ENCODE peak calls at places on chromosomes 3 and 15, in four cellular contexts. O is HCT116, D is SK-N-SH, E is K562. A is an unnamed sample.

GRCh38 chr3:152400912-152401311 is 132.2 kb downstream of the MBNL1 start:
- DNase-seq in O (no peak), D (no peak), E (no peak), A (no peak)

GRCh38 chr3:37862712-37863551 is 1.3 kb downstream of the CTDSPL start:
- DNase-seq in O (no peak), D (no peak), E (peak; percentile 20), A (peak; percentile 66)

GRCh38 chr3:115819785-115820384 is 196.6 kb downstream of the GAP43 start:
- DNase-seq in O (peak; percentile 68), D (peak; percentile 57), E (peak; percentile 71), A (peak; percentile 81)

GRCh38 chr15:45637552-45638033 is 2.8 kb downstream of the SQOR start:
- DNase-seq in O (no peak), D (no peak), E (peak; percentile 10), A (peak; percentile 80)

GRCh38 chr3:119301662-119302061 is 7.5 kb downstream of the ARHGAP31 start:
- DNase-seq in O (no peak), D (no peak), E (no peak), A (no peak)

GRCh38 chr3:175070946-175071345 is 211.8 kb downstream of the NAALADL2 start:
- DNase-seq in O (no peak), D (no peak), E (no peak), A (no peak)

GRCh38 chr15:31799711-31800321 is 230.5 kb upstream of the CHRNA7 start:
- DNase-seq in O (no peak), D (no peak), E (no peak), A (no peak)

GRCh38 chr3:48661501-48662139 is 1.1 kb downstream of the CELSR3 start:
- DNase-seq in O (no peak), D (no peak), E (peak; percentile 74), A (peak; percentile 52)

GRCh38 chr3:183006396-183007002 is 26.2 kb upstream of the DCUN1D1 start:
- DNase-seq in O (no peak), D (no peak), E (no peak), A (no peak)

GRCh38 chr3:185696039-185696438 is 109.9 kb downstream of the SENP2 start:
- DNase-seq in O (no peak), D (peak; percentile 23), E (no peak), A (no peak)

GRCh38 chr15:65130941-65131340 is 2.7 kb downstream of the PDCD7 start:
- DNase-seq in O (no peak), D (no peak), E (peak; percentile 26), A (no peak)

GRCh38 chr15:76286231-76286879 is 24.9 kb downstream of the ETFA start:
- DNase-seq in O (no peak), D (no peak), E (no peak), A (no peak)

GRCh38 chr3:114519415-114519814 is 225.6 kb downstream of the TIGIT start:
- DNase-seq in O (no peak), D (peak; percentile 6), E (no peak), A (no peak)

GRCh38 chr15:80804970-80805495 is 25.9 kb downstream of the CEMIP start:
- DNase-seq in O (no peak), D (no peak), E (no peak), A (peak; percentile 98)

GRCh38 chr3:132974086-132974485 is 64.1 kb upstream of the TMEM108 start:
- DNase-seq in O (no peak), D (no peak), E (no peak), A (no peak)

GRCh38 chr15:94412979-94413741 is 181.8 kb downstream of the MCTP2 start:
- DNase-seq in O (peak; percentile 6), D (no peak), E (peak; percentile 1), A (peak; percentile 22)

GRCh38 chr15:25477816-25478215 is 39.0 kb upstream of the UBE3A start:
- DNase-seq in O (no peak), D (no peak), E (no peak), A (no peak)

GRCh38 chr15:29024681-29025080 is 138.9 kb downstream of the APBA2 start:
- DNase-seq in O (no peak), D (no peak), E (no peak), A (no peak)

GRCh38 chr3:169812124-169812843 is 386 bp upstream of the LRRIQ4 start:
- DNase-seq in O (no peak), D (peak; percentile 87), E (no peak), A (no peak)

DNA sequence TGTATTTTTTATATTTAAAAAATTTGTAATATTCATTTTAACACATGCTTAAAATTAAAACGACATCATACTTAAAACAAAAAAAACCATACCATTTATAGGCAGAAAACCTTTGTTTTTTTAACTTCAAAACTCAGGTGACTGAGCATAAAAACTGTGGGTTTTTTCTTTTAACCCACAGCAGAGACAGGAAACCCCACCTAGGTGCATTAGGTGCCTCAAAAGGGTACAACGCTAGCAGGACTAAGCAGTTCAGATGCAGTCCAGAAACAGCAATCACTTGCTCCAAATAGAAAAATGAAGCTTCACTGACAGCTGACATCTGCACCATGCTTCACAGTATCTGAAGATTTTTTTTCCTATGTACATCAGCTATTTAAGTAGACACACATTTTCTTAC is 52.3 kb downstream of the GLB1 start:
- DNase-seq in O (no peak), D (no peak), E (no peak), A (no peak)
- TF ChIP-seq ELF1 in O (no peak), D (no peak), E (no peak), A (no peak)

GRCh38 chr3:46094506-46094905 is 67.2 kb upstream of the XCR1 start:
- DNase-seq in O (no peak), D (no peak), E (no peak), A (no peak)

GRCh38 chr3:46093327-46093932 is 66.1 kb upstream of the XCR1 start:
- DNase-seq in O (no peak), D (no peak), E (no peak), A (no peak)

GRCh38 chr3:46091046-46091445 is 63.8 kb upstream of the XCR1 start:
- DNase-seq in O (no peak), D (no peak), E (no peak), A (no peak)

GRCh38 chr3:46091971-46092703 is 64.9 kb upstream of the XCR1 start:
- DNase-seq in O (no peak), D (no peak), E (no peak), A (no peak)

GRCh38 chr3:46092704-46093085 is 65.4 kb upstream of the XCR1 start:
- DNase-seq in O (no peak), D (no peak), E (no peak), A (no peak)
- TF ChIP-seq ELF1 in O (no peak), D (no peak), E (no peak), A (no peak)

DNA sequence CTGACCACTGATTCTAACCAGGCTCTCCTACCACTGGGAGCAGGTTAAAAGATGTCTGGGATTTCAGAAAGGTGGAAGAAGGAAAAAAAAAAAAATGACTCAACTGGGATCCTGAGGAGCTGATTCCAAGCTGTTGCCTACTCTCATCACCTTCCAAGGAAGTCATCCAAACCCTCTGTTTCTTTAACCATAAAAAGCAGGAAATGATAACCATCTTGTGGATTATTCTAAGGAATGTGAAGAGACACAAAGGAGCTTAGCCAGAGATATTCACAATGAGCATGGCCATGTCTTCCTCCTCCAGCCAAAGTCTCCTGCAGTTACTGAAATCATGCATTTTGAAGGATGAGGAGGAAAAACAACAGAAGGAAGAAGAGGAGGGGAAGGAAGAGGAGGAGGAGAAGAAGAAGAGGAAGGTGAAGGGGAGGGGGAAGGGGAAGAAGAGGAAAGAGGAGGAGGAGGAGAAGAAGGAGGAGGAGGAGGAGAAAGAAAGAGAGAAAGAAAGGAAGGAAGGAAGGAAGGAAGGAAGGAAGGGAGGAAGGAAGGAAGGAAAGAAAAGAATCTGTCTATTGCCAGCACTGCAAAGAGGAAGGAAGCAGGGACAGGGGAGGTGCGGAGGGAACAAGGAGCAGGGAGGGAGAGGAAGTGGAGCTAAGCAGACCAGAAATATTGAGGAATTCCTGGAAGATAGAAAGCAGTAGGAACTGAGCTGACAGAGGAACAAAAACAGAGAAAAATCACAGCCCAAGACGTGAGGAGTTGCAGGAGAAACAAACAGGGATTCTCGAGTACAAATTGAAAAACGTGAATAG is 229.2 kb downstream of the UACA start:
- DNase-seq in O (no peak), D (no peak), E (no peak), A (no peak)
- TF ChIP-seq ELF1 in O (no peak), D (no peak), E (no peak), A (no peak)

GRCh38 chr3:63970596-63971468 is 52.5 kb downstream of the PSMD6 start:
- DNase-seq in O (no peak), D (no peak), E (no peak), A (peak; percentile 18)
- TF ChIP-seq ELF1 in O (no peak), D (no peak), E (no peak), A (no peak)

GRCh38 chr15:53506370-53506769 is 253.1 kb downstream of the WDR72 start:
- DNase-seq in O (no peak), D (no peak), E (no peak), A (peak; percentile 7)
- TF ChIP-seq ELF1 in O (no peak), D (no peak), E (no peak), A (no peak)

GRCh38 chr15:88604381-88604951 is 16.7 kb upstream of the AEN start:
- DNase-seq in O (no peak), D (peak; percentile 73), E (no peak), A (no peak)
- TF ChIP-seq ELF1 in O (no peak), D (no peak), E (no peak), A (no peak)

GRCh38 chr15:73982251-73982962 is 9.7 kb downstream of the STOML1 start:
- DNase-seq in O (no peak), D (no peak), E (no peak), A (no peak)

GRCh38 chr15:73981761-73982222 is 10.3 kb downstream of the STOML1 start:
- DNase-seq in O (no peak), D (no peak), E (no peak), A (no peak)

GRCh38 chr15:73984208-73984979 is 7.7 kb downstream of the STOML1 start:
- DNase-seq in O (no peak), D (no peak), E (no peak), A (no peak)

GRCh38 chr15:73983773-73984172 is 8.3 kb downstream of the STOML1 start:
- DNase-seq in O (no peak), D (no peak), E (no peak), A (no peak)

DNA sequence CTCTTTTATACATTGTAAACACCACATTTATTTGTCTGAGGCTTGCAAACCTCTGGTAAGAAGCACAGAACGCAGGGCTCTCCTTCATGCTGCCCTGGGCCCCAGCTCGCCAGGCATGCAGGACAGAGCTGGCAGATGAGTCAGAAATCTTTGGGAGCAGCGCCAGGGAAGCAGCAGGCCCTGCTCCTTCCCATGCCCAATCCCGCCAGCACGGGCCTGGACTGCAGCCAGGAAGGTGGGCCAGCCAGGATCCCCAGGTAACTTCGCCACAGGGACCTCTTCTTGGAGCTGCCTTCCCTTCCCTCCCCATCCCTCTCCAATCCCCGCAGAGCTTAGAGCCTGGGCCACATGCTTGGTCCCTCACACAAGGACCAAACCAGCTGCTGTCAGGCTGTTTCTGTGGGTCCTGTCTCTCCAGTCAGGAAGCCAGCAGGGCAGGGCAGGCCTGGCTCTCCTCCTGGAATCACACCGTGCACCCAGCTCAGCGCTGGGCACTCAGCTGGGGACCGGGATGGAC is 8.8 kb downstream of the STOML1 start:
- DNase-seq in O (peak; percentile 24), D (peak; percentile 49), E (no peak), A (no peak)
- TF ChIP-seq ELF1 in O (no peak), D (no peak), E (no peak), A (no peak)

GRCh38 chr3:128068156-128068620 is 16.0 kb downstream of the SEC61A1 start:
- DNase-seq in O (peak; percentile 35), D (peak; percentile 77), E (peak; percentile 62), A (peak; percentile 57)
- TF ChIP-seq ELF1 in O (no peak), D (no peak), E (no peak), A (no peak)

GRCh38 chr3:197270558-197271317 is 27.7 kb downstream of the DLG1 start:
- DNase-seq in O (no peak), D (no peak), E (no peak), A (peak; percentile 70)
- TF ChIP-seq ELF1 in O (no peak), D (no peak), E (no peak), A (no peak)

GRCh38 chr3:110958476-110959147 is 113.0 kb upstream of the NECTIN3 start:
- DNase-seq in O (no peak), D (no peak), E (no peak), A (no peak)

GRCh38 chr3:110955301-110955880 is 116.2 kb upstream of the NECTIN3 start:
- DNase-seq in O (no peak), D (no peak), E (no peak), A (no peak)
- TF ChIP-seq ELF1 in O (no peak), D (no peak), E (no peak), A (no peak)

A was measured in HepG2.